ENCODE peak calls at places on chromosomes 5 and 9, in six cellular contexts. S, G, N, B, E and R are unnamed samples.

GRCh38 chr9:108634164-108634563 is 221.6 kb downstream of the ACTL7B start:
- DNase-seq in S (no peak), B (no peak), N (no peak), E (no peak), G (peak), R (no peak)

GRCh38 chr9:109320338-109320733 is 523 bp downstream of the EPB41L4B start:
- DNase-seq in E (no peak), S (no peak), N (no peak), B (no peak), G (peak), R (peak)

GRCh38 chr5:474826-475661 is 32.1 kb downstream of the EXOC3 start:
- DNase-seq in S (no peak), E (no peak), G (no peak), N (no peak), B (no peak), R (no peak)

GRCh38 chr9:33186457-33187168 is 19.5 kb upstream of the B4GALT1 start:
- DNase-seq in N (no peak), G (peak), S (no peak), E (no peak), B (peak), R (no peak)

GRCh38 chr5:159021360-159022177 is 78.1 kb downstream of the EBF1 start:
- DNase-seq in N (no peak), S (no peak), E (no peak), B (no peak), G (no peak), R (peak)

GRCh38 chr9:33817327-33818166 is 587 bp downstream of the UBE2R2 start:
- DNase-seq in S (peak), G (peak), B (peak), E (no peak), N (peak), R (peak)

GRCh38 chr9:132201780-132202703 is 40.2 kb downstream of the NTNG2 start:
- DNase-seq in S (no peak), N (no peak), B (no peak), G (peak), E (no peak), R (no peak)

GRCh38 chr5:168776023-168776422 is 196.9 kb upstream of the PANK3 start:
- DNase-seq in E (no peak), N (no peak), S (no peak), B (no peak), G (no peak), R (no peak)

GRCh38 chr5:72498284-72498683 is 8.9 kb downstream of the ZNF366 start:
- DNase-seq in N (no peak), B (peak), G (no peak), E (no peak), S (no peak), R (no peak)

GRCh38 chr5:134028496-134028895 is 23.7 kb upstream of the VDAC1 start:
- DNase-seq in E (no peak), G (no peak), N (no peak), S (no peak), B (no peak), R (no peak)

GRCh38 chr5:79514391-79515105 is 614 bp upstream of the HOMER1 start:
- DNase-seq in B (peak), N (peak), S (peak), E (peak), G (peak), R (peak)
- TF ChIP-seq POLR2A in B (peak), N (peak), S (peak), E (peak), G (peak), R (peak)

GRCh38 chr5:175659546-175660248 is 1.8 kb downstream of the HRH2 start:
- DNase-seq in B (no peak), E (no peak), G (no peak), S (no peak), N (no peak), R (no peak)

GRCh38 chr5:175656966-175657365 is 905 bp upstream of the HRH2 start:
- DNase-seq in B (no peak), E (no peak), S (no peak), G (no peak), N (no peak), R (no peak)

GRCh38 chr5:175657593-175658271 is at the start of gene HRH2:
- DNase-seq in G (no peak), B (no peak), E (no peak), N (peak), S (no peak), R (peak)

GRCh38 chr5:175655411-175655810 is 2.5 kb upstream of the HRH2 start:
- DNase-seq in B (no peak), S (no peak), G (no peak), N (no peak), E (no peak), R (no peak)

DNA sequence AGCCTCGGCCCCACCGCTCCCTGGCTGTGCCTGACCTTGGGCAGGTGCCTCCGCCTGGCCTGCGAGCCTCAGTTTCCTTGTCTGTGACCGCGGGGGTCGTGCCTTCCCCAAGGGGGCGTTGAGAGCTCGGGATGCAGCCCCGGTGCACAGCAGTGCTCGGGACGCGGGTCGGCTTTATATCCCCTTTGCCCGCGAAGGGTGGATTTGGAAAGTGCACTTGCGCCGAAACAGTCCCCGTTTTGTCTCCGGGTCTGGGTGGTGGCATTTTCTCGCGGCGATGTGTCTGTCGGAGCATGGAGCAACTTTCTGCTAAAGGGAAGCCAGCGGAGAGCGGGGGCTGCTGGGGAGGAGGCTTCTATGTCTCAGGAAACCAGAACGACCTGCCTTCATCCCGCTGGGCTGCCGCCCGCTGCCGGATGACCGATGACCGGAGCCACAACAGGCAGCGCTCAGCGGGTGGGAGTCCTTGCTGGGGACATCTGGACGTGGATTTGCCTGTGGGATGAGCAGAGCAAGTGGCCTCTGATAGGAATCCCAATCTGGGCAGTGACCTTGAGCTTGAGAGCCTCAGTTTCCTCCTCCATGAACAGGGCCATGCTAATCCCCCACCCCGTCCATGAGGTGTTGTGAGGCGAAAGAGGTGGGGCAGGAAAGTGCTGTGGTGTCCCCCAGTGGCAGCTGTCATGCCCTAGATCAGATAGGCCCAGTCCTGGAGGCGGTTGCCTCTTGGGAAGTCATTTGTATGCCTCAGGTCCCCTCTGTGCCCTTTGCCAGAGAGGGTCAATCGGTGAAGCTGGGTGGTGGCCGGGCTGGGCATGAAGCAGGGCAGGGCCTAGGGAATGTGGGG is 651 bp downstream of the HRH2 start:
- DNase-seq in B (no peak), N (no peak), G (no peak), S (no peak), E (no peak), R (peak)
- H3K4me3 ChIP-seq in B (no peak), N (peak), G (no peak), S (no peak), E (no peak), R (peak)

GRCh38 chr9:16591092-16591491 is 279.4 kb downstream of the BNC2 start:
- DNase-seq in B (no peak), E (no peak), G (no peak), N (no peak), S (no peak), R (no peak)
- TF ChIP-seq MYC in B (no peak), E (no peak), G (no peak), N (no peak), S (no peak), R (no peak)

DNA sequence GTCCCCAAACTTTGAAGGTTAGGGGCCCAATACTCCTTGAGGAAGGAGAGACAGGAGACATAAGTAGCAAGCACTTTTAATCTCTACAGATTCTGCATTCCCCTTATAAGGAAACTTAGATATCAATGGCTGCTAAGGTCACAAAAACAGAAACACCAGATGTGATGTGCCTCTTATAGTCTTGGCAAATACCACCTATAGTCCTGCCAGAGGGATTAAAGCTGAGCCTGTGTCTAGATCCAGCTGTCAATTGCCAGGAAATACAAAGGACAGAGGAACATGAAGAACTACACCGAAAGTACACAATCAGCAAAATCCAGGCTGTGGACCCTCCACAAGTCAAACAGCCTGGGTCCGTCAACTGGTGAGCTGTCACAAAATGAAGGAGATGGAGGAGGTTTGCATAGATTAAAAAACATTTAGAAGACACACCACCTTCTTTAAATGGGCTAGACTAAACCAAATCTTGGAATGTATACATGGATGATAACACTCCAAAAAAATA is 85.4 kb downstream of the KLF4 start:
- DNase-seq in S (no peak), N (no peak), B (no peak), E (no peak), G (no peak), R (no peak)
- TF ChIP-seq POLR2A in S (no peak), N (no peak), B (no peak), E (no peak), G (no peak), R (no peak)

GRCh38 chr5:146240951-146241350 is 37.5 kb downstream of the RBM27 start:
- DNase-seq in N (no peak), G (no peak), S (no peak), B (no peak), E (no peak), R (no peak)
- H3K4me3 ChIP-seq in N (no peak), G (no peak), S (no peak), B (no peak), E (no peak), R (no peak)